ENCODE peak calls at places on chromosomes 3 and 15, in eight cellular contexts. Y, O, D, E, U, F, S and K are unnamed samples.

GRCh38 chr3:53493997-53494791 is at the start of gene CACNA1D:
- DNase-seq in Y (no peak), O (peak), D (no peak), E (no peak), U (no peak), F (peak), S (no peak), K (no peak)

GRCh38 chr3:23002846-23003800 is 200.0 kb upstream of the UBE2E2 start:
- DNase-seq in Y (peak), O (no peak), D (no peak), E (no peak), U (peak), F (peak), S (peak), K (no peak)

GRCh38 chr3:152267319-152267689 is 1.4 kb upstream of the MBNL1 start:
- DNase-seq in Y (no peak), O (no peak), D (no peak), E (no peak), U (no peak), F (no peak), S (no peak), K (peak)

GRCh38 chr3:52213005-52213404 is 12.4 kb downstream of the TLR9 start:
- DNase-seq in Y (no peak), O (no peak), D (no peak), E (no peak), U (no peak), F (no peak), S (no peak), K (no peak)

GRCh38 chr3:124606180-124606579 is 124.1 kb upstream of the UMPS start:
- DNase-seq in Y (no peak), O (no peak), D (no peak), E (no peak), U (no peak), F (no peak), S (no peak), K (no peak)

GRCh38 chr3:55167586-55168317 is 239.9 kb upstream of the LRTM1 start:
- DNase-seq in Y (no peak), O (no peak), D (no peak), E (no peak), U (no peak), F (no peak), S (peak), K (no peak)

GRCh38 chr3:41369838-41370237 is 170.5 kb downstream of the CTNNB1 start:
- DNase-seq in Y (no peak), O (no peak), D (no peak), E (no peak), U (no peak), F (peak), S (peak), K (no peak)

GRCh38 chr3:192417559-192418055 is 309.7 kb downstream of the FGF12 start:
- DNase-seq in Y (no peak), O (no peak), D (no peak), E (no peak), U (no peak), F (no peak), S (no peak), K (no peak)

GRCh38 chr3:168249539-168250414 is 154.1 kb upstream of the GOLIM4 start:
- DNase-seq in Y (peak), O (peak), D (no peak), E (no peak), U (peak), F (peak), S (peak), K (peak)

GRCh38 chr15:30953731-30954378 is 37.6 kb downstream of the MTMR10 start:
- DNase-seq in Y (no peak), O (no peak), D (no peak), E (no peak), U (no peak), F (no peak), S (peak), K (peak)

GRCh38 chr3:10778492-10779292 is 37.3 kb upstream of the SLC6A11 start:
- DNase-seq in Y (no peak), O (no peak), D (no peak), E (no peak), U (no peak), F (no peak), S (no peak), K (no peak)